ENCODE peak calls at places on chromosomes 1 and 21, in nine cellular contexts. L, B, D, F, N, G, X, U and I are unnamed samples. For H3K36me3, the result is how much of the 10 kb centered on the place peaks cover.

GRCh38 chr21:42536601-42537000 is 22.9 kb downstream of the SLC37A1 start:
- DNase-seq in G (no peak), U (no peak), F (no peak), X (no peak), D (no peak), N (no peak), L (no peak), B (no peak), I (no peak)

GRCh38 chr1:58882322-58882951 is 98.6 kb upstream of the JUN start:
- DNase-seq in X (no peak), N (no peak), B (no peak), U (no peak), F (no peak), D (no peak), G (no peak), L (no peak), I (no peak)

GRCh38 chr1:230768903-230769570 is 21.8 kb downstream of the CAPN9 start:
- DNase-seq in G (no peak), F (peak), N (no peak), L (no peak), D (no peak), X (no peak), U (no peak), B (no peak), I (no peak)

GRCh38 chr1:24643362-24644346 is 552 bp downstream of the SRRM1 start:
- DNase-seq in G (no peak), F (no peak), D (peak), L (no peak), X (no peak), N (peak), B (no peak), U (peak), I (no peak)

GRCh38 chr1:224183591-224184312 is 712 bp downstream of the DEGS1 start:
- DNase-seq in G (peak), F (peak), D (peak), X (peak), L (peak), U (peak), B (peak), N (peak), I (peak)

GRCh38 chr1:10975567-10976326 is 36.7 kb upstream of the TARDBP start:
- DNase-seq in D (no peak), F (peak), N (peak), U (no peak), B (peak), G (peak), L (no peak), X (no peak), I (no peak)

GRCh38 chr1:97791251-97791650 is 129.6 kb downstream of the DPYD start:
- DNase-seq in G (no peak), D (peak), B (no peak), X (no peak), L (no peak), U (no peak), N (no peak), F (no peak), I (no peak)

GRCh38 chr1:46485564-46486431 is 3.8 kb upstream of the DMBX1 start:
- DNase-seq in F (no peak), N (peak), D (no peak), U (no peak), G (no peak), L (no peak), B (no peak), X (no peak), I (no peak)

GRCh38 chr21:45534591-45535331 is 7.5 kb downstream of the SLC19A1 start:
- DNase-seq in X (peak), D (no peak), G (peak), B (no peak), F (no peak), L (no peak), U (peak), N (no peak), I (no peak)

GRCh38 chr1:183734600-183735036 is 70.3 kb upstream of the RGL1 start:
- DNase-seq in F (no peak), G (peak), X (peak), B (peak), D (no peak), L (no peak), N (peak), U (no peak), I (no peak)

GRCh38 chr1:3306583-3307285 is 147.7 kb upstream of the ARHGEF16 start:
- DNase-seq in G (no peak), N (no peak), B (no peak), D (no peak), L (no peak), X (no peak), F (peak), U (no peak), I (no peak)

GRCh38 chr1:54436826-54437225 is 30.6 kb upstream of the SSBP3 start:
- DNase-seq in G (no peak), U (no peak), B (no peak), D (no peak), X (no peak), L (no peak), F (no peak), N (no peak), I (no peak)

GRCh38 chr1:95003433-95003738 is 69.4 kb downstream of the ALG14 start:
- DNase-seq in D (no peak), U (no peak), L (no peak), B (no peak), G (no peak), N (no peak), X (no peak), F (no peak), I (no peak)

GRCh38 chr21:36946949-36947371 is 19.5 kb downstream of the HLCS start:
- DNase-seq in D (no peak), G (no peak), U (no peak), X (no peak), B (no peak), F (no peak), N (peak), L (no peak), I (no peak)

GRCh38 chr1:43286115-43286514 is 734 bp upstream of the C1orf210 start:
- DNase-seq in U (peak), G (no peak), X (no peak), D (no peak), F (no peak), L (no peak), N (no peak), B (no peak), I (no peak)

GRCh38 chr1:167713330-167714081 is 8.3 kb upstream of the MPZL1 start:
- DNase-seq in L (no peak), X (peak), U (no peak), D (peak), B (peak), N (peak), F (no peak), G (peak), I (no peak)

GRCh38 chr1:178060789-178061556 is 32.9 kb upstream of the RASAL2 start:
- DNase-seq in L (no peak), X (no peak), D (no peak), G (no peak), U (no peak), F (peak), N (peak), B (peak), I (no peak)

GRCh38 chr21:34034369-34035014 is 38.9 kb upstream of the MRPS6 start:
- DNase-seq in B (no peak), G (no peak), L (no peak), X (no peak), U (no peak), F (no peak), D (no peak), N (peak), I (no peak)

GRCh38 chr1:9589719-9590157 is 1.0 kb downstream of the TMEM201 start:
- DNase-seq in U (no peak), F (no peak), L (no peak), N (no peak), G (no peak), X (no peak), D (no peak), B (no peak), I (no peak)
- H3K27ac ChIP-seq in U (peak), F (no peak), L (peak), N (no peak), G (peak), X (no peak), D (peak), B (peak), I (peak)

GRCh38 chr21:15826147-15826780 is 96.5 kb downstream of the USP25 start:
- DNase-seq in U (no peak), L (peak), G (no peak), N (peak), X (no peak), B (no peak), D (peak), F (no peak), I (peak)

GRCh38 chr21:15825699-15826098 is 95.9 kb downstream of the USP25 start:
- DNase-seq in L (no peak), U (no peak), X (no peak), B (no peak), G (no peak), N (no peak), D (no peak), F (no peak), I (no peak)

GRCh38 chr21:15823486-15824150 is 93.8 kb downstream of the USP25 start:
- DNase-seq in D (no peak), F (no peak), N (no peak), X (no peak), L (peak), B (no peak), G (no peak), U (peak), I (no peak)

GRCh38 chr21:15831497-15831896 is 101.7 kb downstream of the USP25 start:
- DNase-seq in F (no peak), X (no peak), G (no peak), L (no peak), B (no peak), D (no peak), U (no peak), N (no peak), I (no peak)

GRCh38 chr21:15826908-15827601 is 97.3 kb downstream of the USP25 start:
- DNase-seq in N (no peak), X (no peak), L (no peak), G (no peak), D (no peak), B (no peak), U (no peak), F (no peak), I (no peak)
- H3K36me3 ChIP-seq in N (under half), X (under half), L (under half), G (under half), D (under half), B (under half), U (under half), F (under half), I (under half)

GRCh38 chr1:41919764-41920397 is 1.2 kb upstream of the HIVEP3 start:
- DNase-seq in G (peak), D (peak), U (peak), X (no peak), B (peak), L (peak), F (no peak), N (peak), I (peak)

GRCh38 chr1:41918450-41919043 is at the start of gene HIVEP3:
- DNase-seq in N (peak), F (no peak), U (no peak), D (peak), G (no peak), B (no peak), L (no peak), X (no peak), I (peak)

GRCh38 chr1:41917051-41917530 is 1.6 kb downstream of the HIVEP3 start:
- DNase-seq in X (no peak), U (no peak), G (no peak), B (no peak), F (no peak), N (no peak), L (no peak), D (no peak), I (no peak)

GRCh38 chr1:41919131-41919530 is 409 bp upstream of the HIVEP3 start:
- DNase-seq in U (no peak), B (no peak), D (peak), L (no peak), N (no peak), X (no peak), G (no peak), F (no peak), I (no peak)

DNA sequence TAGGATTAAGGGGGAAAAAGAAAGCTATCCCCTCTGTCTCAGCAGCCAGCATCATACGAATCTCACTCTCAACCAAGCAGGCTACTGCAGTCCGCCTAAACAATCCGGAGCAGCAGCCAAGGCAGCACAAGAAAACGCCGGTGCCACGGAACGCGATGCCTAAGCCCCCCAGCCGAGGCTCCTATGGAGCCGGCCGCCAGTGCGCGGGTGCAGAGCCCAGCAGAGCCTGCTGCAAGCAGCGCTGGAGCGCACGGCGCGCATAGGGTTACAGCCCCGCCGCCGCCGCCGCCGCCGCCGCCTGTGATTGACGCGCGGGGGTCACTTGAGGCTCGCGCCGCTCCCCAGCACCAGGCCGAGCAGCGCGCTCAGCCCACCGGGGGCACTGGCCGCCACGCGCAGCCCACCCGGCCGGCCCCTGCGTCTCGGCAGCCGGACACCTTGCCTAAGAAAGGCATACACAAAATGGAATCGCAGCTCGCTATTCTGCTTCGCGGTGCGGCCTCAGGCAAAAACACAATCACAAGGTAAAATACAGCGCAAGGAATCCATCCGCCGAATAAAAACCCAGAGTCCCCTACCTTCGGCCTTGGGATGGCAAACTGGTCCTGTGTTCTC is 780 bp downstream of the HIVEP3 start:
- DNase-seq in U (peak), L (peak), F (no peak), B (no peak), N (peak), D (peak), X (no peak), G (peak), I (peak)
- H3K27ac ChIP-seq in U (peak), L (peak), F (peak), B (peak), N (no peak), D (no peak), X (no peak), G (peak), I (peak)

GRCh38 chr1:45359882-45360513 is 19.8 kb upstream of the MUTYH start:
- DNase-seq in G (peak), U (peak), F (peak), B (peak), L (peak), D (peak), N (peak), X (peak), I (peak)

GRCh38 chr1:45355683-45356082 is 15.4 kb upstream of the MUTYH start:
- DNase-seq in N (no peak), X (no peak), B (no peak), F (no peak), D (no peak), G (no peak), L (no peak), U (no peak), I (no peak)

GRCh38 chr1:45353685-45354084 is 13.4 kb upstream of the MUTYH start:
- DNase-seq in F (no peak), D (no peak), N (no peak), G (no peak), X (no peak), L (no peak), U (no peak), B (no peak), I (no peak)

GRCh38 chr1:45354838-45355237 is 14.6 kb upstream of the MUTYH start:
- DNase-seq in B (no peak), D (no peak), G (no peak), N (no peak), F (no peak), L (no peak), U (no peak), X (no peak), I (no peak)

GRCh38 chr1:45356186-45356585 is 15.9 kb upstream of the MUTYH start:
- DNase-seq in X (no peak), L (no peak), B (no peak), D (no peak), G (no peak), U (no peak), F (no peak), N (no peak), I (no peak)
- H3K36me3 ChIP-seq in X (under half), L (under half), B (under half), D (under half), G (under half), U (under half), F (under half), N (under half), I (under half)

GRCh38 chr1:235407419-235407818 is 40.2 kb downstream of the TBCE start:
- DNase-seq in U (no peak), D (no peak), N (no peak), B (no peak), G (no peak), F (no peak), X (no peak), L (no peak), I (no peak)
- H3K27ac ChIP-seq in U (no peak), D (no peak), N (no peak), B (no peak), G (peak), F (no peak), X (no peak), L (no peak), I (no peak)